ENCODE peak calls at places on chromosome 2, in seven cellular contexts. L is lower lobe of right lung; G is mesenchymal stem cell; U is heart left ventricle; A is spleen; R is CD8-positive, alpha-beta T cell; K is psoas muscle. I is an unnamed sample.

GRCh38 chr2:70926042-70926441 is 9.7 kb upstream of the ATP6V1B1 start:
- DNase-seq in A (no peak), R (no peak), G (no peak), K (no peak), L (no peak), U (no peak), I (no peak)

GRCh38 chr2:151855111-151855510 is 26.9 kb upstream of the ARL5A start:
- DNase-seq in A (no peak), G (no peak), L (no peak), K (no peak), U (no peak), R (no peak), I (no peak)

GRCh38 chr2:158795110-158795924 is at the start of gene DAPL1:
- DNase-seq in K (no peak), G (no peak), R (no peak), A (no peak), U (no peak), L (no peak), I (no peak)

GRCh38 chr2:135791418-135792190 is 45.4 kb downstream of the LCT start:
- DNase-seq in K (no peak), R (no peak), G (peak; percentile 22), U (no peak), A (no peak), L (no peak), I (no peak)

GRCh38 chr2:56132138-56132537 is 51.7 kb upstream of the CCDC85A start:
- DNase-seq in R (no peak), K (no peak), G (peak; percentile 58), A (no peak), U (no peak), L (no peak), I (no peak)

GRCh38 chr2:7709907-7710306 is 792.7 kb downstream of the RNF144A start:
- DNase-seq in L (no peak), G (no peak), U (no peak), A (no peak), R (no peak), K (no peak), I (no peak)

GRCh38 chr2:30503007-30503691 is 56.1 kb downstream of the LCLAT1 start:
- DNase-seq in L (no peak), G (peak; percentile 18), R (no peak), U (no peak), A (no peak), K (no peak), I (no peak)

GRCh38 chr2:119011910-119012209 is 69.9 kb downstream of the MARCO start:
- DNase-seq in R (no peak), L (no peak), A (no peak), K (no peak), G (no peak), U (no peak), I (no peak)

GRCh38 chr2:11899264-11899818 is 152.9 kb downstream of the LPIN1 start:
- DNase-seq in K (no peak), L (no peak), U (no peak), G (peak; percentile 26), A (no peak), R (no peak), I (no peak)

GRCh38 chr2:139409212-139409611 is 629.0 kb upstream of the NXPH2 start:
- DNase-seq in A (no peak), G (no peak), K (no peak), L (no peak), R (no peak), U (no peak), I (no peak)

GRCh38 chr2:5521462-5521861 is 170.7 kb upstream of the SOX11 start:
- DNase-seq in K (no peak), U (peak; percentile 75), A (no peak), G (peak; percentile 8), R (no peak), L (no peak), I (no peak)

GRCh38 chr2:171709011-171709685 is 21.9 kb downstream of the DYNC1I2 start:
- DNase-seq in K (no peak), U (no peak), A (no peak), R (no peak), G (no peak), L (no peak), I (no peak)

GRCh38 chr2:98908909-98909308 is 27.1 kb downstream of the CRACDL start:
- DNase-seq in R (no peak), K (no peak), A (peak; percentile 2), G (peak; percentile 34), L (no peak), U (no peak), I (no peak)

GRCh38 chr2:42492691-42493467 is 903 bp downstream of the KCNG3 start:
- DNase-seq in R (peak; percentile 4), U (no peak), G (peak; percentile 8), L (peak; percentile 56), A (peak; percentile 76), K (peak; percentile 18), I (peak; percentile 71)
- H3K4me3 ChIP-seq in R (peak overlapping the region; percentile 74), U (no peak overlapping the region), G (no peak overlapping the region), L (peak overlapping the region; percentile 65), A (peak overlapping the region; percentile 55), K (peak overlapping the region; percentile 74), I (no peak overlapping the region)

DNA sequence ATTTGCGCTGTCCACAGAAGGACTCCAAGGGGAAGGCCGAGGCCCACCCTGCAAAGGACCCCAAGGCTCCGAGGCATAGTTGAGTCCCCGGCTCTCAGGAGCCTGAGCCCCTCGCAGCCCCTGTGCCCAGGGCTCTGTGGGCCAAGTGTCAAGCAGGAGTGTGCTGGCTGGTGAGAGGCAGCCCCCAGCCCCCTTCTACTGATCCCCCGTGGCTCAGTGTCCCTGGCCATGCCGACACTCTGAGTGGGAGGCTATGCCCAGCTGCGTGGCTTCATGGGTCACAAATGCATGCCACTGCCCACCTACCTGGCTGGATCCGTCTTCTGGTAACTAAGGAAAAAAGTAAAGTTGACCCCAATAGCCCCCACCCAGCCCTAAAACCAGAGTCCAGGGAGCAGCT is 172.7 kb downstream of the TNS1 start:
- DNase-seq in U (no peak), A (no peak), G (no peak), L (no peak), R (no peak), K (no peak), I (peak; percentile 52)
- H3K4me1 ChIP-seq in U (peaks cover 59% of the 10 kb centered on the region), A (peaks cover 93% of the 10 kb centered on the region), G (peaks cover 4% of the 10 kb centered on the region), L (peaks cover 58% of the 10 kb centered on the region), R (no peaks in the 10 kb centered on the region), K (peaks cover 99% of the 10 kb centered on the region), I (peaks cover 12% of the 10 kb centered on the region)

GRCh38 chr2:160331258-160332025 is 131.4 kb upstream of the ITGB6 start:
- DNase-seq in L (no peak), A (no peak), R (no peak), K (no peak), U (peak; percentile 63), G (no peak), I (no peak)

GRCh38 chr2:160336091-160336490 is 136.0 kb upstream of the ITGB6 start:
- DNase-seq in R (no peak), A (no peak), K (no peak), U (no peak), L (no peak), G (peak; percentile 85), I (no peak)

GRCh38 chr2:160333324-160334027 is 133.4 kb upstream of the ITGB6 start:
- DNase-seq in G (no peak), A (no peak), K (no peak), R (no peak), U (no peak), L (no peak), I (no peak)

GRCh38 chr2:160332318-160332717 is 132.2 kb upstream of the ITGB6 start:
- DNase-seq in K (no peak), U (no peak), A (no peak), R (no peak), G (peak; percentile 66), L (no peak), I (no peak)

GRCh38 chr2:160334028-160334729 is 134.1 kb upstream of the ITGB6 start:
- DNase-seq in R (no peak), L (no peak), K (no peak), G (peak; percentile 67), A (no peak), U (no peak), I (no peak)
- H3K4me3 ChIP-seq in R (no peak overlapping the region), L (no peak overlapping the region), K (no peak overlapping the region), G (peak overlapping the region; percentile 17), A (no peak overlapping the region), U (no peak overlapping the region), I (no peak overlapping the region)

GRCh38 chr2:241873803-241874110 is 4.2 kb downstream of the RTP5 start:
- DNase-seq in A (no peak), L (no peak), U (no peak), G (no peak), K (no peak), R (no peak), I (peak; percentile 45)
- H3K4me1 ChIP-seq in A (peaks cover 44% of the 10 kb centered on the region), L (no peaks in the 10 kb centered on the region), U (no peaks in the 10 kb centered on the region), G (peaks cover 1% of the 10 kb centered on the region), K (no peaks in the 10 kb centered on the region), R (peaks cover 37% of the 10 kb centered on the region), I (no peaks in the 10 kb centered on the region)

GRCh38 chr2:160306985-160307384 is 106.9 kb upstream of the ITGB6 start:
- DNase-seq in L (no peak), R (no peak), G (peak; percentile 69), K (no peak), A (no peak), U (no peak), I (no peak)
- H3K4me3 ChIP-seq in L (no peak overlapping the region), R (no peak overlapping the region), G (no peak overlapping the region), K (peak overlapping the region; percentile 21), A (no peak overlapping the region), U (no peak overlapping the region), I (no peak overlapping the region)

DNA sequence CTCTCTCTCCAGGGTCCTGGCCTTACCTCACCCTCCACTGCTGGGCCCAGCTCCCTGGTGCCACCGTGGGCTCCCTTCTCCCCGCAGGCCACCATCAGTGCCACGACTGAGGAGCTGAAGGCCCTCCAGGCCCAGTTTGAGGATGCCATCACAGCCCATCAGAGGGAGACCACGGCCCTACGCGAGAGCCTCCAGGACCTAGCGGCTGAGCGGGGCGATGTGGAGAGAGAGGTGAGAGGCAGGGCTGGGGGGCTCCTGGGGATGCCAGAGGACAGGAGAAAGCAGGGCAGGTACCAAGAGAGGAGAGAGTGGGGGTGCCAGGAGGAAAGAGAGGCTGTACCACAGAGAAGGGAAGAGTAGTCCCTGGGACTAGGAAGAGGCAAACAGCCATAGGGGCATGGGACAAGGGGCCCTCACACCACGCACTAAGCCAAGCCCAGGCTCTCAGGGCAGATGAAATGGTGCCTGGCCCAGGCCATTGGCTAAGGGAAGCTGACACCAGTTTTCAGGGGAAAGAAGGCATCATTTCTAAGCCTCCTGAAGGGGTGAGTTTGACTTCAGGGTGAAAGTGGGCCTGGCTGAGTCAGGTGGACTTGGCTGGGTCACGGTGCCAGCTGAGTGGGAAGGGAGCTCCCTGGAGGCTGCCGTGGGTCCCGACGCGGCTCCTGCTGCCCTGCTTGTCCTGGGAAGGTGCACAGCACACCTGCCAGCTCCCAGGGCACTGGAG is 39.0 kb upstream of the SNED1 start:
- DNase-seq in U (no peak), K (peak; percentile 7), G (no peak), A (peak; percentile 64), L (no peak), R (no peak), I (peak; percentile 71)
- H3K4me1 ChIP-seq in U (peaks cover 19% of the 10 kb centered on the region), K (no peaks in the 10 kb centered on the region), G (peaks cover 6% of the 10 kb centered on the region), A (peaks cover 50% of the 10 kb centered on the region), L (peaks cover 25% of the 10 kb centered on the region), R (no peaks in the 10 kb centered on the region), I (peaks cover 7% of the 10 kb centered on the region)